ENCODE peak calls at places on chromosomes 3 and 15, in five cellular contexts. One of them, this sample, is unnamed.

GRCh38 chr3:102574355-102574754 is 139.5 kb downstream of the ZPLD1 start:
- DNase-seq in uterus: no peak
- DNase-seq in upper lobe of left lung: no peak
- DNase-seq in heart left ventricle: no peak
- DNase-seq in endothelial cell of umbilical vein: no peak
- DNase-seq in this sample: no peak

GRCh38 chr15:88913017-88913849 is at the start of gene MFGE8:
- DNase-seq in uterus: peak; percentile 80
- DNase-seq in upper lobe of left lung: peak; percentile 95
- DNase-seq in heart left ventricle: peak; percentile 84
- DNase-seq in endothelial cell of umbilical vein: peak; percentile 70
- DNase-seq in this sample: peak; percentile 48

GRCh38 chr3:173826901-173827609 is 429.5 kb downstream of the NLGN1 start:
- DNase-seq in uterus: no peak
- DNase-seq in upper lobe of left lung: no peak
- DNase-seq in heart left ventricle: no peak
- DNase-seq in endothelial cell of umbilical vein: no peak
- DNase-seq in this sample: no peak

GRCh38 chr15:49808341-49808740 is 187.5 kb downstream of the DTWD1 start:
- DNase-seq in uterus: no peak
- DNase-seq in upper lobe of left lung: no peak
- DNase-seq in heart left ventricle: no peak
- DNase-seq in endothelial cell of umbilical vein: no peak
- DNase-seq in this sample: no peak

GRCh38 chr3:105965384-105965783 is 96.6 kb upstream of the CBLB start:
- DNase-seq in uterus: no peak
- DNase-seq in upper lobe of left lung: no peak
- DNase-seq in heart left ventricle: no peak
- DNase-seq in endothelial cell of umbilical vein: peak; percentile 77
- DNase-seq in this sample: no peak

GRCh38 chr3:161403251-161403650 is 31.9 kb upstream of the SPTSSB start:
- DNase-seq in uterus: no peak
- DNase-seq in upper lobe of left lung: no peak
- DNase-seq in heart left ventricle: no peak
- DNase-seq in endothelial cell of umbilical vein: no peak
- DNase-seq in this sample: no peak

GRCh38 chr15:38304486-38304885 is 51.9 kb downstream of the SPRED1 start:
- DNase-seq in uterus: no peak
- DNase-seq in upper lobe of left lung: no peak
- DNase-seq in heart left ventricle: no peak
- DNase-seq in endothelial cell of umbilical vein: no peak
- DNase-seq in this sample: no peak

GRCh38 chr3:38062809-38063208 is 23.8 kb downstream of the DLEC1 start:
- DNase-seq in uterus: no peak
- DNase-seq in upper lobe of left lung: no peak
- DNase-seq in heart left ventricle: no peak
- DNase-seq in endothelial cell of umbilical vein: no peak
- DNase-seq in this sample: no peak

GRCh38 chr3:171328419-171329082 is 131.7 kb downstream of the TNIK start:
- DNase-seq in uterus: no peak
- DNase-seq in upper lobe of left lung: no peak
- DNase-seq in heart left ventricle: no peak
- DNase-seq in endothelial cell of umbilical vein: no peak
- DNase-seq in this sample: no peak

GRCh38 chr3:179421500-179421899 is 29.8 kb downstream of the GNB4 start:
- DNase-seq in uterus: no peak
- DNase-seq in upper lobe of left lung: no peak
- DNase-seq in heart left ventricle: peak; percentile 30
- DNase-seq in endothelial cell of umbilical vein: peak; percentile 53
- DNase-seq in this sample: no peak

GRCh38 chr3:187403768-187404270 is 35.6 kb downstream of the RTP4 start:
- DNase-seq in uterus: peak; percentile 36
- DNase-seq in upper lobe of left lung: no peak
- DNase-seq in heart left ventricle: no peak
- DNase-seq in endothelial cell of umbilical vein: peak; percentile 88
- DNase-seq in this sample: peak; percentile 10

GRCh38 chr3:10150987-10151386 is 9.4 kb downstream of the VHL start:
- DNase-seq in uterus: no peak
- DNase-seq in upper lobe of left lung: no peak
- DNase-seq in heart left ventricle: no peak
- DNase-seq in endothelial cell of umbilical vein: no peak
- DNase-seq in this sample: no peak
- H3K36me3 ChIP-seq in uterus: no peaks in the 10 kb centered on the region
- H3K36me3 ChIP-seq in upper lobe of left lung: peaks cover 69% of the 10 kb centered on the region
- H3K36me3 ChIP-seq in heart left ventricle: peaks cover 80% of the 10 kb centered on the region
- H3K36me3 ChIP-seq in endothelial cell of umbilical vein: peaks cover 12% of the 10 kb centered on the region
- H3K36me3 ChIP-seq in this sample: peaks cover 8% of the 10 kb centered on the region

GRCh38 chr3:183698318-183698731 is 728 bp downstream of the YEATS2 start:
- DNase-seq in uterus: peak; percentile 24
- DNase-seq in upper lobe of left lung: peak; percentile 86
- DNase-seq in heart left ventricle: peak; percentile 19
- DNase-seq in endothelial cell of umbilical vein: peak; percentile 52
- DNase-seq in this sample: no peak

GRCh38 chr3:183699238-183699947 is 1.8 kb downstream of the YEATS2 start:
- DNase-seq in uterus: no peak
- DNase-seq in upper lobe of left lung: no peak
- DNase-seq in heart left ventricle: no peak
- DNase-seq in endothelial cell of umbilical vein: no peak
- DNase-seq in this sample: no peak

GRCh38 chr3:183697123-183697609 is 431 bp upstream of the YEATS2 start:
- DNase-seq in uterus: no peak
- DNase-seq in upper lobe of left lung: no peak
- DNase-seq in heart left ventricle: no peak
- DNase-seq in endothelial cell of umbilical vein: no peak
- DNase-seq in this sample: no peak

GRCh38 chr3:183698760-183699159 is 1.2 kb downstream of the YEATS2 start:
- DNase-seq in uterus: no peak
- DNase-seq in upper lobe of left lung: no peak
- DNase-seq in heart left ventricle: peak; percentile 27
- DNase-seq in endothelial cell of umbilical vein: peak; percentile 41
- DNase-seq in this sample: no peak

DNA sequence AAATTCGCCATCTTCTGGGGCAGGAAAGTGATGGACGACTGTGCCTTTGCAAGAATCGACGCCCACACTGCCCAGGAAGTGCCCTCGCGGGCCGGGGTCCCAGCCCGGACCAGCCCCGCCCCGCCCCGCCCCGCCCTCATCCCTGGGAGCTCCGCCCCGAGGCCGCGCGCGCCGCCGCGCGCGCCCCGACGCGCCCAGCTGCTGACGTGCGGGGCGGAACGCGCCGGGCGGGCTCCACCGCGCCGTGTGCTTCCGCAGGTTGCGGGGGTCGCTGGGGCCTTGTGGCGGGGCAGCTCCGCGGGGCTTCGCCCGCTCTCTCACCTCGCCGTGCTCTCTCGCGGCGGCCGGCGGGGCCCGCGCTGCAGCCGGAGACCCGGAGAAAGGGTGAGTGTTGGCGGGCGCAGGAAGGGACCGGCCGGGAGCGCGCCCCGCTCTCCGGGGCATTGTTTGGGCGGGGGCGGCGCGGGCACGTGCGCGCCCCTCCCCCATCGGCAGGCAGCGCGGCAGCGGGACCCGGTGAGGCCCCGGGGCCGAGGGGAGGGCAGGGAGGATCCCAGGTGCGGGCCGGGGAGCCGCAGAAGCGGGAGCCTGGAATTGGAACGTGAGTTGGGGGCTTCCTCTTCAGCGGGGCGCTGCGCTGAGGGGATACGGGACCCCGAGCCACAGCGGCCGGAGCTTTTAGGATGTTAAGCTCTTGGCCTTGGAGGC is at the start of gene YEATS2:
- DNase-seq in uterus: peak; percentile 34
- DNase-seq in upper lobe of left lung: peak; percentile 96
- DNase-seq in heart left ventricle: peak; percentile 60
- DNase-seq in endothelial cell of umbilical vein: peak; percentile 66
- DNase-seq in this sample: peak; percentile 43
- TF ChIP-seq POLR2A in uterus: peak; percentile 48
- TF ChIP-seq POLR2A in upper lobe of left lung: no peak
- TF ChIP-seq POLR2A in heart left ventricle: peak; percentile 49
- TF ChIP-seq POLR2A in endothelial cell of umbilical vein: peak; percentile 81
- TF ChIP-seq POLR2A in this sample: peak; percentile 54

GRCh38 chr15:37034392-37034791 is 66.0 kb downstream of the MEIS2 start:
- DNase-seq in uterus: no peak
- DNase-seq in upper lobe of left lung: no peak
- DNase-seq in heart left ventricle: no peak
- DNase-seq in endothelial cell of umbilical vein: no peak
- DNase-seq in this sample: no peak

GRCh38 chr15:37035349-37035748 is 65.0 kb downstream of the MEIS2 start:
- DNase-seq in uterus: no peak
- DNase-seq in upper lobe of left lung: no peak
- DNase-seq in heart left ventricle: no peak
- DNase-seq in endothelial cell of umbilical vein: no peak
- DNase-seq in this sample: no peak

GRCh38 chr15:37032091-37032775 is 68.1 kb downstream of the MEIS2 start:
- DNase-seq in uterus: no peak
- DNase-seq in upper lobe of left lung: no peak
- DNase-seq in heart left ventricle: no peak
- DNase-seq in endothelial cell of umbilical vein: no peak
- DNase-seq in this sample: no peak

GRCh38 chr15:37037256-37037655 is 63.1 kb downstream of the MEIS2 start:
- DNase-seq in uterus: no peak
- DNase-seq in upper lobe of left lung: no peak
- DNase-seq in heart left ventricle: no peak
- DNase-seq in endothelial cell of umbilical vein: no peak
- DNase-seq in this sample: no peak

GRCh38 chr15:37034835-37035234 is 65.5 kb downstream of the MEIS2 start:
- DNase-seq in uterus: no peak
- DNase-seq in upper lobe of left lung: no peak
- DNase-seq in heart left ventricle: no peak
- DNase-seq in endothelial cell of umbilical vein: no peak
- DNase-seq in this sample: no peak
- H3K36me3 ChIP-seq in uterus: no peaks in the 10 kb centered on the region
- H3K36me3 ChIP-seq in upper lobe of left lung: no peaks in the 10 kb centered on the region
- H3K36me3 ChIP-seq in heart left ventricle: peaks cover 23% of the 10 kb centered on the region
- H3K36me3 ChIP-seq in endothelial cell of umbilical vein: peaks cover 5% of the 10 kb centered on the region
- H3K36me3 ChIP-seq in this sample: no peaks in the 10 kb centered on the region

DNA sequence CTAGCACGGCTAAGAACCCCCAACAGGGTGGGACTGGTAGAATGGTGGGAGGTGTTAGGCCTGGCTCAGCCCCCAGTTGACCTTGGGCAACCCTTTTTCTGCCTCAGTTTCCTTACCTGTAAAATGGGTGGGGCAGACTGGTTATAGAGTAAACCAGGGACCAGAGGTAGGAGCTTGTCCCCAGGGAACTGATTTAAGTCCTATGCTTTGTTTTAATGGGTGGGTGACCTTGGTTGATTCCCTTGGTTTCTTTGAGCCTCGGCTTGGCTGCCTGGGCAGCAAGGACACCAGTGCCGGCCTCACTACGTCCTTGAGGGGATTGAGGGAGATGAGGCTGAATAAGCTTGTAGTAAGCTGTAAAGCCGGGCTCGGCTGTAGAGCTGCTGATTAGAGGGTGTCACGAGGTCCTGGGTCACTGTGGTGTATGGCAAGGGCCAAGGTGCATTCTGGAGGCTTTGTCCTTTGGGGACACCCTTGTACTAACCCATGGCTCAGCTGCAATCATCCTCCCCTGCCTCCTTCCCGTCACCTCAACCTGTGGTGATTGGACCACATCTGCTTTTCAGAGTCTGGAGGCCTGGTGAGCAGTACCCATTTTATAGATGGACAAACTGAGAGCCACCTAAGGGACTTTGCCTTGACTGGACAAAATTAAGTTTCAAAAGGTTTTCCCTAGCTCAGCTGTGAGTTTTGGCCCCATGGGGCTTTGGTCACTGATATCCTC is 2.2 kb downstream of the SLC6A6 start:
- DNase-seq in uterus: no peak
- DNase-seq in upper lobe of left lung: no peak
- DNase-seq in heart left ventricle: no peak
- DNase-seq in endothelial cell of umbilical vein: no peak
- DNase-seq in this sample: no peak
- TF ChIP-seq POLR2A in uterus: no peak
- TF ChIP-seq POLR2A in upper lobe of left lung: no peak
- TF ChIP-seq POLR2A in heart left ventricle: no peak
- TF ChIP-seq POLR2A in endothelial cell of umbilical vein: no peak
- TF ChIP-seq POLR2A in this sample: no peak

GRCh38 chr15:70063284-70063991 is 34.3 kb downstream of the TLE3 start:
- DNase-seq in uterus: peak; percentile 61
- DNase-seq in upper lobe of left lung: no peak
- DNase-seq in heart left ventricle: no peak
- DNase-seq in endothelial cell of umbilical vein: no peak
- DNase-seq in this sample: no peak
- H3K36me3 ChIP-seq in uterus: no peaks in the 10 kb centered on the region
- H3K36me3 ChIP-seq in upper lobe of left lung: peaks cover 80% of the 10 kb centered on the region
- H3K36me3 ChIP-seq in heart left ventricle: peaks cover 63% of the 10 kb centered on the region
- H3K36me3 ChIP-seq in endothelial cell of umbilical vein: peaks cover 60% of the 10 kb centered on the region
- H3K36me3 ChIP-seq in this sample: peaks cover 20% of the 10 kb centered on the region